ENCODE peak calls at places on chromosomes 7 and 10, in six cellular contexts. S is upper lobe of right lung, J is choroid plexus epithelial cell, E is A549, P is left ventricle myocardium inferior, X is adrenal gland. U is an unnamed sample.

GRCh38 chr10:107727762-107728317 is 563.3 kb upstream of the SORCS1 start:
- DNase-seq in S (no peak), J (peak; percentile 32), E (no peak), P (no peak), X (no peak), U (peak; percentile 18)

GRCh38 chr10:43953672-43954071 is 305.0 kb upstream of the ZNF32 start:
- DNase-seq in S (peak; percentile 12), J (no peak), E (no peak), P (no peak), X (no peak), U (no peak)

GRCh38 chr10:105138287-105138854 is 497.3 kb downstream of the SORCS3 start:
- DNase-seq in S (no peak), J (no peak), E (no peak), P (peak; percentile 51), X (no peak), U (no peak)

GRCh38 chr10:79139124-79139835 is 70.5 kb downstream of the ZMIZ1 start:
- DNase-seq in S (no peak), J (peak; percentile 92), E (no peak), P (peak; percentile 78), X (no peak), U (no peak)

GRCh38 chr7:99374121-99375064 is at the start of gene ARPC1B:
- DNase-seq in S (peak; percentile 96), J (peak; percentile 65), E (peak; percentile 78), P (peak; percentile 88), X (peak; percentile 82), U (peak; percentile 78)

GRCh38 chr10:23381298-23381697 is 36.7 kb upstream of the C10orf67 start:
- DNase-seq in S (no peak), J (no peak), E (peak; percentile 2), P (no peak), X (no peak), U (no peak)

GRCh38 chr10:33509231-33509871 is 174.9 kb upstream of the NRP1 start:
- DNase-seq in S (no peak), J (peak; percentile 90), E (peak; percentile 83), P (no peak), X (peak; percentile 64), U (peak; percentile 94)

GRCh38 chr7:7681191-7681935 is 37.0 kb downstream of the RPA3 start:
- DNase-seq in S (no peak), J (peak; percentile 85), E (peak; percentile 58), P (no peak), X (peak; percentile 62), U (peak; percentile 77)

GRCh38 chr7:80089341-80089740 is 45.3 kb upstream of the GNAI1 start:
- DNase-seq in S (no peak), J (peak; percentile 60), E (no peak), P (no peak), X (no peak), U (peak; percentile 60)

GRCh38 chr7:152590481-152590880 is 85.5 kb downstream of the XRCC2 start:
- DNase-seq in S (no peak), J (no peak), E (no peak), P (no peak), X (no peak), U (no peak)

GRCh38 chr10:77020426-77021040 is 617.1 kb downstream of the KCNMA1 start:
- DNase-seq in S (no peak), J (no peak), E (no peak), P (no peak), X (no peak), U (no peak)

GRCh38 chr10:22325272-22325947 is 4.5 kb downstream of the BMI1 start:
- DNase-seq in S (peak; percentile 84), J (peak; percentile 72), E (peak; percentile 57), P (peak; percentile 80), X (peak; percentile 82), U (peak; percentile 43)

GRCh38 chr7:99395616-99396327 is 12.6 kb downstream of the PDAP1 start:
- DNase-seq in S (no peak), J (no peak), E (no peak), P (no peak), X (no peak), U (no peak)

GRCh38 chr10:50604049-50604640 is 19.6 kb downstream of the SGMS1 start:
- DNase-seq in S (no peak), J (no peak), E (no peak), P (no peak), X (no peak), U (no peak)

GRCh38 chr7:79425665-79426064 is 27.8 kb downstream of the MAGI2 start:
- DNase-seq in S (no peak), J (no peak), E (no peak), P (no peak), X (no peak), U (no peak)

GRCh38 chr10:97921581-97922377 is 72.1 kb downstream of the GOLGA7B start:
- DNase-seq in S (peak; percentile 27), J (no peak), E (no peak), P (peak; percentile 59), X (no peak), U (no peak)

GRCh38 chr7:20598479-20599419 is 16.7 kb upstream of the ABCB5 start:
- DNase-seq in S (no peak), J (peak; percentile 84), E (peak; percentile 71), P (no peak), X (no peak), U (peak; percentile 81)

GRCh38 chr10:79176949-79177602 is 108.3 kb downstream of the ZMIZ1 start:
- DNase-seq in S (no peak), J (peak; percentile 53), E (no peak), P (peak; percentile 50), X (peak; percentile 71), U (no peak)

GRCh38 chr7:27921081-27921836 is 181.3 kb downstream of the TAX1BP1 start:
- DNase-seq in S (no peak), J (peak; percentile 91), E (peak; percentile 82), P (no peak), X (peak; percentile 68), U (peak; percentile 70)

GRCh38 chr10:27584302-27584701 is 80.2 kb downstream of the RAB18 start:
- DNase-seq in S (no peak), J (no peak), E (no peak), P (no peak), X (no peak), U (no peak)

GRCh38 chr7:106765727-106766355 is 99.2 kb upstream of the PIK3CG start:
- DNase-seq in S (no peak), J (no peak), E (no peak), P (no peak), X (no peak), U (peak; percentile 17)

GRCh38 chr10:110305767-110306451 is 1.2 kb upstream of the SMNDC1 start:
- DNase-seq in S (no peak), J (peak; percentile 97), E (peak; percentile 90), P (no peak), X (peak; percentile 65), U (peak; percentile 92)

GRCh38 chr10:58157076-58157766 is 110.5 kb downstream of the IPMK start:
- DNase-seq in S (no peak), J (peak; percentile 95), E (peak; percentile 47), P (no peak), X (no peak), U (peak; percentile 94)

DNA sequence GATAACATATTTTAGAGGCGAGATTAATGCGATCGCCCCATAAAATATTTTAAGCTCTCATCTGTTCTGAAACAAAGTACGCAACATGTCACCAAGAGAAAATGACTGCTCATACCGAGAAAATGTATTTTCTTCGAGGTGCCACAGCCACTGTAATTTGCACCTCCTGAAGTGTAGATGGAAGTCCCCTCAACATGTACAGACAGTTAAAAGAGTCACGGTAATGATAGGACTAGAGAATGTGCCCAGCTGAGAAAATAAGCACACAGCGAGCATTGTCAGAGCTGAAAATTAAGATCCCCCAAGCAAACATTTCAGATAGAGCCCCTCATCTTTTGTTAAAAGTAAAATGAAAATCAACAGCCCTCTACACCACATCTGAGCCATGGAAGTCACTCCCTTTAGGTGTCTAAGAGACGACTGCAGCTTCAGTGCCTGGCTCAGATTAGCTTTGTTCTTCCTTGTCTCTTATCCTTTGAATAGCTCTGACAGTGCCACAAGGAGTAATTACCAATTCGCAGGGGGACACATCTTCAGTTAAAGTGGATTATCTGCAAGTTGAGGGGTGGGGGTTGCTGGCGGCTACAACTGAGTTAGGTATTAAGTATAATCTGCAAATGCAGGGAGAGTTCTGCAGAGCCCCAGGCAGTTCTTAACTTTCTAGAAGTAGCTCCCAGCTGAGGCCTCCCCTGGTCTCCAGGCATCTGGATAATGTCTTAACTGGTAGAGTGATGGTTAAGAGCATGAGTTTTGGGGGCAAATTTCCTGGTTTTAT is 222.7 kb upstream of the C7orf33 start:
- DNase-seq in S (no peak), J (no peak), E (no peak), P (no peak), X (no peak), U (no peak)
- TF ChIP-seq CTCF in S (no peak), J (no peak), E (no peak), P (no peak), X (no peak), U (no peak)

DNA sequence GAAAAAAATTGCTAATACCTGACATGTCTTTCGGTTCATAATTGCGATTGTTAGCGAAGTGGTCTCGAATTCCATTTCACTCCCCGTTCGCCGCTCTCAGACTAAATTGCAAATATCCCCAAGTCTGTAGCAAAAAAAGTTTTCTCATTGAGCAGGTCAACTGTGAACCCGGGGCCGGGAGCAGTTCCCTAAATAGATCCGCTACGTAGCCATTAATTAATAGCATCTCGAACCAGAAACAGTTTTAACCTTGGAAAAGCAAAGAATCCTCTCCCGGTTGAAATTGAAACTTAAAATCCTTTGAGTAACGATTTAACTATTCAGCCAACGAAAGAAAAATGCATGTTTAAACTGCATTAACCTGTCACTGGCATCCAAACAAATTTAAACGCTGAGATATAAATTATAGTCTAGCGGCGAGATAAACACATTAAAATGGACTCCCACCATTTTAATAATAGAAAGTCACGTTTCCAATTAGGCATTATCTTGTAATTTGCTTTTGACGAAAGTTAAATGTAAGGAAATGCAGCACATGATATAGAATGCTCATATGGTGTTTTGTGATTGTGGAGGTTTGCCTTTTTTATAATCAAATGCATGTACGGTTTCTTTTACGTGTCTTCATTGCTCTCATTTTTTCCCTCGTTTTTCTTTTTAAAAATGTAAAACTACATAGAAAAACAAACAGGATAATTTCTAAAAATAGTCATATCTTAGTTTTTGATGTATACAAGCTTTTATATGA is 692 bp upstream of the KLF14 start:
- DNase-seq in S (no peak), J (no peak), E (no peak), P (no peak), X (no peak), U (no peak)
- H3K4me3 ChIP-seq in S (peak overlapping the region; percentile 37), J (peak overlapping the region; percentile 58), E (peak overlapping the region; percentile 55), P (peak overlapping the region; percentile 64), X (peak overlapping the region; percentile 49), U (peak overlapping the region; percentile 46)

GRCh38 chr7:2143450-2143849 is 89.3 kb downstream of the MAD1L1 start:
- DNase-seq in S (no peak), J (no peak), E (no peak), P (no peak), X (no peak), U (no peak)
- TF ChIP-seq CTCF in S (no peak), J (no peak), E (no peak), P (no peak), X (no peak), U (no peak)

DNA sequence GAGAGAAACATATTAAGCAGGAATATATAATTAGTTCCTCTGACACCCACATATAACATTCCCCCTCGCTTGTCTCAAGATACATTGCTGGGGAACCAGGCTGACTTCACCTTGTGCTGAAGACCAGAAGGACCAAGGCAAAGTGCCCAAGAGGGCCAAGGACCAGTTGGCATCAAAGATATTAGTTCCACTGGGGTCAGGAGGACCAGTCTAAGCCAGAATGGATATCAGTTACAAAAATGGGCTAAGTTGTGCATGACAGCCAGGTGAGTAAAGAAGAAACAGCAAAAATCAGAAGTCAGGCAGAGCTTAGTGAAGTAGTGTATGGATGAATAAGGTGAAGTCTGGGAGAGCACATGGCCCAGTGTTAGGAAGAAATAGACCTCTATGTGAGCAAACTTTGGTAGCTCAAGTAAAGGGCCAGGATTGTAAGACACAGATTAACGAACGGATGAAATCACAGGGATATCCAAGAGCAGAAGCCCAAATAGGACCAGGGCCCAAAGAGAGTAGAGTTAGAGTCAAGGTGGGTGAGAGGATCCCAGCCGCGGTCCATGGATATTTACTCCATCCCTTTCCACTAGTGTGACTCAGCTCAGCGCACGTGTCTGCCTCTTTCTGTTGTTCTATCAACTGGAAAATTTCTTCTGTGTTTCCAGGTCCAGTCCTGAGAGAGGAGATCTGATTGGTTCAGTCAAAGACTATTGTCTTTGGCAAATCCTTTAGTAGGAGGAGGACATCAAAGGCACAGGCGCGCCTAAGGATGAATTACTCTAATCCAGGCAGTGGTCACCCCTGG is 5.0 kb downstream of the CALD1 start:
- DNase-seq in S (no peak), J (no peak), E (no peak), P (no peak), X (no peak), U (no peak)
- H3K4me3 ChIP-seq in S (no peak overlapping the region), J (no peak overlapping the region), E (no peak overlapping the region), P (no peak overlapping the region), X (no peak overlapping the region), U (no peak overlapping the region)

U was measured in epithelial cell of esophagus.